ENCODE peak calls at places on chromosomes 12 and 14, in four cellular contexts. Q is stimulated activated CD4-positive, alpha-beta T cell treated with anti-CD3 and anti-CD28 coated beads, Interleukin-1b, Interleukin-23, amount 100 ng/mL, for 24 hours; G is non-pigmented ciliary epithelial cell; L is CD8-positive, alpha-beta memory T cell. A is an unnamed sample.

GRCh38 chr12:12449533-12450025 is 92.7 kb downstream of the BORCS5 start:
- DNase-seq in Q (no peak), G (no peak), L (no peak), A (no peak)

GRCh38 chr12:4201333-4202105 is 72.0 kb upstream of the CCND2 start:
- DNase-seq in Q (no peak), G (no peak), L (no peak), A (no peak)

GRCh38 chr14:35355981-35356839 is 48.3 kb downstream of the NFKBIA start:
- DNase-seq in Q (no peak), G (peak; percentile 35), L (no peak), A (no peak)

GRCh38 chr14:74333909-74334308 is 14.4 kb upstream of the VRTN start:
- DNase-seq in Q (no peak), G (peak; percentile 83), L (no peak), A (no peak)

GRCh38 chr12:119176267-119177055 is 2.3 kb upstream of the HSPB8 start:
- DNase-seq in Q (no peak), G (no peak), L (no peak), A (peak; percentile 97)

GRCh38 chr14:23433457-23433856 is 2.0 kb downstream of the MYH7 start:
- DNase-seq in Q (no peak), G (no peak), L (no peak), A (no peak)

GRCh38 chr14:20836668-20837338 is 34.2 kb upstream of the RNASE1 start:
- DNase-seq in Q (no peak), G (no peak), L (no peak), A (no peak)

GRCh38 chr14:102255401-102256190 is 49.4 kb downstream of the MOK start:
- DNase-seq in Q (no peak), G (no peak), L (no peak), A (peak; percentile 34)

GRCh38 chr14:75522224-75522764 is at the start of gene BATF:
- DNase-seq in Q (no peak), G (no peak), L (peak; percentile 72), A (no peak)

GRCh38 chr14:56195727-56196126 is 77.5 kb downstream of the PELI2 start:
- DNase-seq in Q (no peak), G (no peak), L (no peak), A (no peak)

GRCh38 chr14:24734917-24735500 is 101.0 kb upstream of the GZMB start:
- DNase-seq in Q (no peak), G (peak; percentile 19), L (peak; percentile 14), A (no peak)

GRCh38 chr14:28770574-28770973 is 4.0 kb downstream of the FOXG1 start:
- DNase-seq in Q (no peak), G (no peak), L (no peak), A (no peak)

GRCh38 chr14:86646688-86647687 is 1117.0 kb downstream of the FLRT2 start:
- DNase-seq in Q (no peak), G (peak; percentile 9), L (no peak), A (no peak)

GRCh38 chr12:59452259-59452658 is 143.6 kb upstream of the SLC16A7 start:
- DNase-seq in Q (no peak), G (peak; percentile 54), L (no peak), A (no peak)

GRCh38 chr14:101898416-101898815 is 66.0 kb upstream of the DYNC1H1 start:
- DNase-seq in Q (no peak), G (no peak), L (no peak), A (no peak)

GRCh38 chr12:14769462-14769836 is 33.8 kb downstream of the WBP11 start:
- DNase-seq in Q (no peak), G (no peak), L (no peak), A (peak; percentile 41)

GRCh38 chr12:29241821-29242591 is 92.9 kb downstream of the FAR2 start:
- DNase-seq in Q (no peak), G (peak; percentile 70), L (no peak), A (no peak)

GRCh38 chr12:106149096-106149784 is 10.5 kb upstream of the NUAK1 start:
- DNase-seq in Q (no peak), G (no peak), L (no peak), A (peak; percentile 45)

GRCh38 chr14:76760331-76761197 is 704 bp upstream of the VASH1 start:
- DNase-seq in Q (no peak), G (no peak), L (no peak), A (no peak)

GRCh38 chr12:125287155-125287847 is 222.1 kb downstream of the AACS start:
- DNase-seq in Q (no peak), G (no peak), L (no peak), A (no peak)

A was measured in uterus.